ENCODE peak calls at places on chromosomes 6 and 20, in seven cellular contexts. P is T-cell; A is Right ventricle myocardium superior; W is HCEC 1CT; F is activated naive CD8-positive, alpha-beta T cell treated with anti-CD3 and anti-CD28 coated beads, Interleukin-2, amount 10 ng/mL, durations not matched to agents 7 days and 5 days; X is left ventricle myocardium inferior; D is T-helper 1 cell. O is an unnamed sample.

GRCh38 chr6:87350516-87350915 is 5.9 kb downstream of the C6orf163 start:
- DNase-seq in F (no peak), A (no peak), P (no peak), D (no peak), W (no peak), X (no peak), O (no peak)

GRCh38 chr6:106510090-106510970 is 119.0 kb downstream of the RTN4IP1 start:
- DNase-seq in W (peak; percentile 72), D (peak; percentile 58), A (peak; percentile 74), P (peak; percentile 71), F (peak; percentile 81), X (peak; percentile 36), O (peak; percentile 75)

GRCh38 chr6:150617496-150618460 is 18.1 kb downstream of the PLEKHG1 start:
- DNase-seq in A (no peak), W (no peak), X (no peak), P (no peak), F (no peak), D (no peak), O (no peak)

GRCh38 chr20:4053516-4053919 is 38.2 kb upstream of the RNF24 start:
- DNase-seq in F (no peak), X (no peak), D (no peak), W (peak; percentile 88), A (no peak), P (no peak), O (no peak)

GRCh38 chr6:7060769-7061516 is 46.8 kb upstream of the RREB1 start:
- DNase-seq in F (no peak), A (no peak), D (no peak), P (no peak), X (no peak), W (no peak), O (peak; percentile 46)

GRCh38 chr6:60687085-60687484 is 1598.9 kb downstream of the KHDRBS2 start:
- DNase-seq in W (no peak), A (no peak), F (no peak), P (no peak), D (no peak), X (no peak), O (no peak)

GRCh38 chr6:147195987-147196386 is 8.2 kb upstream of the STXBP5 start:
- DNase-seq in X (no peak), A (no peak), P (no peak), F (no peak), D (no peak), W (no peak), O (no peak)

GRCh38 chr20:48846516-48847492 is 19.0 kb upstream of the PREX1 start:
- DNase-seq in F (no peak), X (no peak), P (no peak), D (no peak), A (no peak), W (no peak), O (no peak)

GRCh38 chr6:54935739-54936138 is 89.2 kb downstream of the FAM83B start:
- DNase-seq in W (peak; percentile 93), D (no peak), X (no peak), P (no peak), F (no peak), A (no peak), O (no peak)

GRCh38 chr20:56995635-56996075 is 270.8 kb downstream of the BMP7 start:
- DNase-seq in X (no peak), A (no peak), W (no peak), P (no peak), F (no peak), D (no peak), O (no peak)